ENCODE peak calls at places on chromosomes 13 and 19, in four cellular contexts. S is bronchial epithelial cell, U is NCI-H1092 treated with DMSO at 0.1 percent for 48 hours, I is KG1. T is an unnamed sample.

GRCh38 chr19:29596885-29597525 is 9.1 kb upstream of the POP4 start:
- DNase-seq in S (peak), U (peak), I (no peak), T (peak)

GRCh38 chr13:93784191-93784590 is 557.6 kb downstream of the GPC6 start:
- DNase-seq in S (no peak), U (no peak), I (no peak), T (no peak)

GRCh38 chr19:18763674-18764590 is 27.2 kb downstream of the COMP start:
- DNase-seq in S (peak), U (peak), I (no peak), T (no peak)

GRCh38 chr19:16896098-16896912 is 7.5 kb downstream of the F2RL3 start:
- DNase-seq in S (no peak), U (no peak), I (no peak), T (no peak)

GRCh38 chr19:30667227-30667626 is 295.0 kb downstream of the ZNF536 start:
- DNase-seq in S (no peak), U (no peak), I (no peak), T (no peak)

GRCh38 chr19:16070366-16070990 is 5.8 kb upstream of the TPM4 start:
- DNase-seq in S (peak), U (no peak), I (peak), T (no peak)

GRCh38 chr19:30274987-30275386 is 97.2 kb upstream of the ZNF536 start:
- DNase-seq in S (no peak), U (no peak), I (no peak), T (no peak)

GRCh38 chr19:36665832-36666231 is 805 bp downstream of the ZNF461 start:
- DNase-seq in S (no peak), U (no peak), I (no peak), T (no peak)

GRCh38 chr13:59000770-59001169 is 1163.0 kb downstream of the DIAPH3 start:
- DNase-seq in S (no peak), U (no peak), I (no peak), T (no peak)

GRCh38 chr13:72884111-72884510 is 102.2 kb downstream of the PIBF1 start:
- DNase-seq in S (no peak), U (no peak), I (no peak), T (no peak)

GRCh38 chr13:33355470-33355869 is 69.9 kb upstream of the STARD13 start:
- DNase-seq in S (no peak), U (no peak), I (no peak), T (no peak)

GRCh38 chr13:65057986-65058385 is 2172.2 kb downstream of the PCDH9 start:
- DNase-seq in S (no peak), U (no peak), I (no peak), T (no peak)

GRCh38 chr13:79070343-79070974 is 335.6 kb downstream of the RBM26 start:
- DNase-seq in S (no peak), U (no peak), I (no peak), T (no peak)

GRCh38 chr13:32116210-32116609 is 84.6 kb downstream of the FRY start:
- DNase-seq in S (no peak), U (no peak), I (peak), T (no peak)

GRCh38 chr19:38617283-38617763 is 430 bp downstream of the MAP4K1 start:
- DNase-seq in S (no peak), U (no peak), I (peak), T (no peak)

GRCh38 chr19:681029-681626 is 4.9 kb downstream of the FSTL3 start:
- DNase-seq in S (no peak), U (no peak), I (peak), T (no peak)

GRCh38 chr13:29505950-29506349 is 89.5 kb downstream of the SLC7A1 start:
- DNase-seq in S (no peak), U (no peak), I (no peak), T (no peak)

GRCh38 chr13:57673197-57673596 is 41.7 kb downstream of the PCDH17 start:
- DNase-seq in S (no peak), U (no peak), I (no peak), T (no peak)

GRCh38 chr13:50511877-50512332 is 331.6 kb downstream of the DLEU7 start:
- DNase-seq in S (no peak), U (no peak), I (peak), T (no peak)

GRCh38 chr13:113479179-113479578 is 11.3 kb downstream of the DCUN1D2 start:
- DNase-seq in S (no peak), U (no peak), I (no peak), T (no peak)

GRCh38 chr13:101210774-101211173 is 205.5 kb downstream of the NALCN start:
- DNase-seq in S (no peak), U (no peak), I (no peak), T (no peak)

GRCh38 chr13:32330438-32330837 is 15.1 kb downstream of the BRCA2 start:
- DNase-seq in S (peak), U (no peak), I (no peak), T (no peak)

GRCh38 chr19:11737964-11738745 is 591 bp downstream of the ZNF823 start:
- DNase-seq in S (no peak), U (no peak), I (no peak), T (no peak)

GRCh38 chr19:54462713-54463530 is 656 bp downstream of the LENG9 start:
- DNase-seq in S (peak), U (no peak), I (no peak), T (no peak)

GRCh38 chr19:47275866-47276461 is 1.3 kb downstream of the INAFM1 start:
- DNase-seq in S (no peak), U (no peak), I (no peak), T (peak)

GRCh38 chr19:547117-547516 is 3.3 kb downstream of the GZMM start:
- DNase-seq in S (no peak), U (no peak), I (no peak), T (no peak)

GRCh38 chr13:95176611-95177259 is 124.5 kb downstream of the ABCC4 start:
- DNase-seq in S (no peak), U (no peak), I (no peak), T (no peak)

GRCh38 chr19:51001495-51001894 is at the start of gene KLK8:
- DNase-seq in S (no peak), U (no peak), I (no peak), T (no peak)

GRCh38 chr13:21328201-21328600 is 130.9 kb downstream of the ZDHHC20 start:
- DNase-seq in S (no peak), U (no peak), I (no peak), T (no peak)

GRCh38 chr13:109315481-109315880 is 470.9 kb downstream of the IRS2 start:
- DNase-seq in S (no peak), U (no peak), I (no peak), T (no peak)

GRCh38 chr19:17817668-17818363 is 3.5 kb downstream of the INSL3 start:
- DNase-seq in S (no peak), U (no peak), I (no peak), T (no peak)

GRCh38 chr13:38166121-38166520 is 183.5 kb upstream of the UFM1 start:
- DNase-seq in S (peak), U (no peak), I (no peak), T (no peak)

GRCh38 chr19:41192574-41193419 is at the start of gene CYP2S1:
- DNase-seq in S (no peak), U (no peak), I (no peak), T (no peak)

GRCh38 chr13:113211774-113212173 is 2.4 kb downstream of the CUL4A start:
- DNase-seq in S (no peak), U (no peak), I (no peak), T (peak)

GRCh38 chr19:16301999-16302694 is 22.5 kb upstream of the KLF2 start:
- DNase-seq in S (peak), U (no peak), I (no peak), T (no peak)

GRCh38 chr13:34817246-34817645 is 124.8 kb upstream of the NBEA start:
- DNase-seq in S (no peak), U (no peak), I (no peak), T (no peak)